ENCODE peak calls at places on chromosome 5, in seven cellular contexts. One of them, this sample, is unnamed.

GRCh38 chr5:128644863-128645262 is 106.8 kb upstream of the FBN2 start:
- DNase-seq in upper lobe of right lung: no peak
- DNase-seq in OCI-LY7: no peak
- DNase-seq in transverse colon: no peak
- DNase-seq in Karpas-422: no peak
- DNase-seq in neural progenitor cell: no peak
- DNase-seq in uterus: no peak
- DNase-seq in this sample: no peak

GRCh38 chr5:122323132-122323548 is 11.1 kb downstream of the SNCAIP start:
- DNase-seq in Karpas-422: no peak
- DNase-seq in upper lobe of right lung: no peak
- DNase-seq in OCI-LY7: no peak
- DNase-seq in transverse colon: no peak
- DNase-seq in uterus: no peak
- DNase-seq in neural progenitor cell: no peak
- DNase-seq in this sample: no peak

GRCh38 chr5:101658433-101658832 is 637.7 kb downstream of the SLCO4C1 start:
- DNase-seq in OCI-LY7: no peak
- DNase-seq in transverse colon: no peak
- DNase-seq in upper lobe of right lung: no peak
- DNase-seq in neural progenitor cell: no peak
- DNase-seq in Karpas-422: no peak
- DNase-seq in uterus: no peak
- DNase-seq in this sample: no peak

GRCh38 chr5:178293400-178293799 is 60.8 kb upstream of the PHYKPL start:
- DNase-seq in neural progenitor cell: no peak
- DNase-seq in OCI-LY7: no peak
- DNase-seq in upper lobe of right lung: peak; percentile 35
- DNase-seq in transverse colon: no peak
- DNase-seq in Karpas-422: no peak
- DNase-seq in uterus: no peak
- DNase-seq in this sample: no peak

GRCh38 chr5:150514708-150515211 is 6.8 kb downstream of the NDST1 start:
- DNase-seq in uterus: no peak
- DNase-seq in transverse colon: no peak
- DNase-seq in upper lobe of right lung: no peak
- DNase-seq in OCI-LY7: peak; percentile 25
- DNase-seq in neural progenitor cell: no peak
- DNase-seq in Karpas-422: no peak
- DNase-seq in this sample: peak; percentile 42

GRCh38 chr5:95818181-95819147 is 4.1 kb downstream of the GLRX start:
- DNase-seq in neural progenitor cell: no peak
- DNase-seq in OCI-LY7: peak; percentile 49
- DNase-seq in Karpas-422: peak; percentile 58
- DNase-seq in uterus: no peak
- DNase-seq in transverse colon: no peak
- DNase-seq in upper lobe of right lung: no peak
- DNase-seq in this sample: no peak

GRCh38 chr5:159837860-159838259 is 78.4 kb upstream of the ADRA1B start:
- DNase-seq in upper lobe of right lung: no peak
- DNase-seq in transverse colon: no peak
- DNase-seq in Karpas-422: no peak
- DNase-seq in uterus: no peak
- DNase-seq in neural progenitor cell: no peak
- DNase-seq in OCI-LY7: no peak
- DNase-seq in this sample: no peak

GRCh38 chr5:162052671-162053070 is 14.9 kb upstream of the GABRG2 start:
- DNase-seq in OCI-LY7: no peak
- DNase-seq in neural progenitor cell: no peak
- DNase-seq in uterus: no peak
- DNase-seq in transverse colon: no peak
- DNase-seq in Karpas-422: no peak
- DNase-seq in upper lobe of right lung: no peak
- DNase-seq in this sample: no peak

GRCh38 chr5:78548216-78548615 is 100.4 kb downstream of the LHFPL2 start:
- DNase-seq in transverse colon: no peak
- DNase-seq in uterus: no peak
- DNase-seq in upper lobe of right lung: peak; percentile 59
- DNase-seq in OCI-LY7: no peak
- DNase-seq in neural progenitor cell: no peak
- DNase-seq in Karpas-422: no peak
- DNase-seq in this sample: no peak

GRCh38 chr5:98768160-98769005 is 5.1 kb upstream of the RGMB start:
- DNase-seq in transverse colon: peak; percentile 61
- DNase-seq in uterus: peak; percentile 32
- DNase-seq in upper lobe of right lung: peak; percentile 62
- DNase-seq in neural progenitor cell: peak; percentile 90
- DNase-seq in OCI-LY7: peak; percentile 51
- DNase-seq in Karpas-422: peak; percentile 67
- DNase-seq in this sample: peak; percentile 68

GRCh38 chr5:73912755-73913365 is 286.9 kb downstream of the ARHGEF28 start:
- DNase-seq in OCI-LY7: no peak
- DNase-seq in neural progenitor cell: no peak
- DNase-seq in Karpas-422: no peak
- DNase-seq in upper lobe of right lung: no peak
- DNase-seq in uterus: no peak
- DNase-seq in transverse colon: no peak
- DNase-seq in this sample: no peak

GRCh38 chr5:91189480-91190332 is 193.4 kb downstream of the ARRDC3 start:
- DNase-seq in OCI-LY7: no peak
- DNase-seq in upper lobe of right lung: no peak
- DNase-seq in transverse colon: peak; percentile 26
- DNase-seq in uterus: peak; percentile 55
- DNase-seq in neural progenitor cell: no peak
- DNase-seq in Karpas-422: no peak
- DNase-seq in this sample: peak; percentile 69

GRCh38 chr5:93579561-93580386 is 1.2 kb downstream of the NR2F1-AS1 start:
- DNase-seq in transverse colon: no peak
- DNase-seq in Karpas-422: no peak
- DNase-seq in OCI-LY7: no peak
- DNase-seq in uterus: peak; percentile 64
- DNase-seq in neural progenitor cell: peak; percentile 76
- DNase-seq in upper lobe of right lung: no peak
- DNase-seq in this sample: no peak

GRCh38 chr5:93580387-93581100 is 475 bp downstream of the NR2F1-AS1 start:
- DNase-seq in neural progenitor cell: peak; percentile 42
- DNase-seq in Karpas-422: no peak
- DNase-seq in OCI-LY7: no peak
- DNase-seq in transverse colon: no peak
- DNase-seq in upper lobe of right lung: no peak
- DNase-seq in uterus: no peak
- DNase-seq in this sample: no peak

GRCh38 chr5:93578179-93578812 is 2.7 kb downstream of the NR2F1-AS1 start:
- DNase-seq in neural progenitor cell: peak; percentile 72
- DNase-seq in OCI-LY7: no peak
- DNase-seq in uterus: peak; percentile 46
- DNase-seq in Karpas-422: no peak
- DNase-seq in upper lobe of right lung: no peak
- DNase-seq in transverse colon: no peak
- DNase-seq in this sample: no peak

GRCh38 chr5:93577807-93578178 is 3.2 kb downstream of the NR2F1-AS1 start:
- DNase-seq in neural progenitor cell: no peak
- DNase-seq in transverse colon: no peak
- DNase-seq in OCI-LY7: no peak
- DNase-seq in uterus: no peak
- DNase-seq in Karpas-422: no peak
- DNase-seq in upper lobe of right lung: no peak
- DNase-seq in this sample: no peak

DNA sequence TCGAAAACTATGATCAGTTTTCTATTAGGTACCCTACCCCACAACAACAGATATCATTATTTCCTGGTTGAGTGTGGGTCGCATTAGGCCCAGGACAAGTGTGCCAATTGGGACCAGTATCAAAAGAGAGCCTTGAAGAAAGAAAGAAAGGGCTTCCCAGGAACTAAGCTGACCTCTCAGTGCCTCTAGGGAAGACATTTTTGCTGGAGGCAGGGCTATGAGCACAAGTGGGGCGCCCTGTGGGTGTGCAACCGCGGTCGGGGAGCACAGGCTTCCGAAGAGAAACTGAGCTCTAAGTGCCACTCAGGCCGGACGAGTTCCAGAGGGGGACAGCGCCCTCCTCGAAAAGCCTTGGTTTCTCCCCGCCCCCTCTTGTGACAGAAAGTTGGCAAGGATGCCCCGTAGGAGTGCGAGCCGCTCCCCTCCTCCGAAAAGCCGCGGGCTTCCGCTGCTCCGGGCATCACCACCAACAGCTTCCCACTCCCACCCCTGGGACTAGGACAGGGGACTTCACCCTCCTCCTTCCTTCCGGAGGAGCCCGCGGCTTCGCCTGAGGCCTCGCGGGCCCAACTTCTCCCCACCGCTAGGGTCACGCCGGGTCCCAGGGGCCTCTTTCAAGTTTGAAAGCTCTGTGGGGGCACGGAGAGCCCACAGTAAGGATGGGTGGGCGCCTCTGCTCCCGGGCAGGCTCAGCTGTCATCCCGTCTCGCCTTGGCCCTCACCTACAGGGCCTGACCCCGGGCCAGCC is 2.0 kb downstream of the NR2F1-AS1 start:
- DNase-seq in Karpas-422: no peak
- DNase-seq in uterus: peak; percentile 83
- DNase-seq in neural progenitor cell: peak; percentile 54
- DNase-seq in transverse colon: no peak
- DNase-seq in upper lobe of right lung: no peak
- DNase-seq in OCI-LY7: no peak
- DNase-seq in this sample: peak; percentile 71
- H3K27ac ChIP-seq in Karpas-422: no peak overlapping the region
- H3K27ac ChIP-seq in uterus: peak overlapping the region; percentile 90
- H3K27ac ChIP-seq in neural progenitor cell: no peak overlapping the region
- H3K27ac ChIP-seq in transverse colon: peak overlapping the region; percentile 81
- H3K27ac ChIP-seq in upper lobe of right lung: peak overlapping the region; percentile 86
- H3K27ac ChIP-seq in OCI-LY7: no peak overlapping the region
- H3K27ac ChIP-seq in this sample: peak overlapping the region; percentile 23

GRCh38 chr5:55865831-55866230 is 14.7 kb downstream of the IL31RA start:
- DNase-seq in uterus: no peak
- DNase-seq in OCI-LY7: no peak
- DNase-seq in neural progenitor cell: peak; percentile 10
- DNase-seq in Karpas-422: no peak
- DNase-seq in transverse colon: no peak
- DNase-seq in upper lobe of right lung: no peak
- DNase-seq in this sample: no peak
- H3K4me1 ChIP-seq in uterus: no peaks in the 10 kb centered on the region
- H3K4me1 ChIP-seq in OCI-LY7: no peaks in the 10 kb centered on the region
- H3K4me1 ChIP-seq in neural progenitor cell: no peaks in the 10 kb centered on the region
- H3K4me1 ChIP-seq in Karpas-422: no peaks in the 10 kb centered on the region
- H3K4me1 ChIP-seq in transverse colon: no peaks in the 10 kb centered on the region
- H3K4me1 ChIP-seq in upper lobe of right lung: no peaks in the 10 kb centered on the region
- H3K4me1 ChIP-seq in this sample: peaks cover 19% of the 10 kb centered on the region

DNA sequence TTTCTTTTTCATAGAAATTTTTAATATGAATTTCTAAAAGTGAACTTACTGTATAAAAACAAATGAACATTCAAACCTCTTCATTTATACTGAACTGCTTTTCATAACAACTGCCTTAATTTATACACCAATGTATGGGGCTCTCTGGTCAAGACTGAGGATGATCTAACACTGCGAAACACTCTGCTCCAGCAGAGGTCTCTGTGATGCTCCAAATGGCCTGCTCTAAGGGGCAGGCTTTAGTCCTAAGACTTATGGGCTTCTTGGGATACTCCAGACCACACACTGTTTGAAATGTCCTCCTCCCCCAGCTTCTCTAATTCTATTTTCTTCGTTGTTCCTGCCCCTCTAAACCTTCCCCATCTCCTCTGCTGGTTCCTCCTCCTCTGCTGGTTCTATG is 58.5 kb downstream of the LIFR start:
- DNase-seq in upper lobe of right lung: no peak
- DNase-seq in OCI-LY7: no peak
- DNase-seq in uterus: no peak
- DNase-seq in Karpas-422: no peak
- DNase-seq in neural progenitor cell: no peak
- DNase-seq in transverse colon: no peak
- DNase-seq in this sample: peak; percentile 14
- H3K4me3 ChIP-seq in upper lobe of right lung: no peak overlapping the region
- H3K4me3 ChIP-seq in OCI-LY7: no peak overlapping the region
- H3K4me3 ChIP-seq in uterus: no peak overlapping the region
- H3K4me3 ChIP-seq in Karpas-422: no peak overlapping the region
- H3K4me3 ChIP-seq in neural progenitor cell: no peak overlapping the region
- H3K4me3 ChIP-seq in transverse colon: no peak overlapping the region
- H3K4me3 ChIP-seq in this sample: no peak overlapping the region

GRCh38 chr5:107578051-107578635 is 92.6 kb downstream of the EFNA5 start:
- DNase-seq in Karpas-422: no peak
- DNase-seq in transverse colon: no peak
- DNase-seq in neural progenitor cell: no peak
- DNase-seq in OCI-LY7: no peak
- DNase-seq in upper lobe of right lung: no peak
- DNase-seq in uterus: no peak
- DNase-seq in this sample: no peak

GRCh38 chr5:107582625-107583024 is 88.1 kb downstream of the EFNA5 start:
- DNase-seq in transverse colon: no peak
- DNase-seq in uterus: no peak
- DNase-seq in OCI-LY7: no peak
- DNase-seq in Karpas-422: no peak
- DNase-seq in neural progenitor cell: no peak
- DNase-seq in upper lobe of right lung: no peak
- DNase-seq in this sample: no peak

GRCh38 chr5:107577551-107577950 is 93.2 kb downstream of the EFNA5 start:
- DNase-seq in Karpas-422: no peak
- DNase-seq in uterus: no peak
- DNase-seq in upper lobe of right lung: no peak
- DNase-seq in transverse colon: no peak
- DNase-seq in neural progenitor cell: peak; percentile 80
- DNase-seq in OCI-LY7: no peak
- DNase-seq in this sample: no peak

GRCh38 chr5:107576736-107577440 is 93.8 kb downstream of the EFNA5 start:
- DNase-seq in neural progenitor cell: no peak
- DNase-seq in OCI-LY7: no peak
- DNase-seq in upper lobe of right lung: no peak
- DNase-seq in uterus: no peak
- DNase-seq in transverse colon: no peak
- DNase-seq in Karpas-422: no peak
- DNase-seq in this sample: no peak

DNA sequence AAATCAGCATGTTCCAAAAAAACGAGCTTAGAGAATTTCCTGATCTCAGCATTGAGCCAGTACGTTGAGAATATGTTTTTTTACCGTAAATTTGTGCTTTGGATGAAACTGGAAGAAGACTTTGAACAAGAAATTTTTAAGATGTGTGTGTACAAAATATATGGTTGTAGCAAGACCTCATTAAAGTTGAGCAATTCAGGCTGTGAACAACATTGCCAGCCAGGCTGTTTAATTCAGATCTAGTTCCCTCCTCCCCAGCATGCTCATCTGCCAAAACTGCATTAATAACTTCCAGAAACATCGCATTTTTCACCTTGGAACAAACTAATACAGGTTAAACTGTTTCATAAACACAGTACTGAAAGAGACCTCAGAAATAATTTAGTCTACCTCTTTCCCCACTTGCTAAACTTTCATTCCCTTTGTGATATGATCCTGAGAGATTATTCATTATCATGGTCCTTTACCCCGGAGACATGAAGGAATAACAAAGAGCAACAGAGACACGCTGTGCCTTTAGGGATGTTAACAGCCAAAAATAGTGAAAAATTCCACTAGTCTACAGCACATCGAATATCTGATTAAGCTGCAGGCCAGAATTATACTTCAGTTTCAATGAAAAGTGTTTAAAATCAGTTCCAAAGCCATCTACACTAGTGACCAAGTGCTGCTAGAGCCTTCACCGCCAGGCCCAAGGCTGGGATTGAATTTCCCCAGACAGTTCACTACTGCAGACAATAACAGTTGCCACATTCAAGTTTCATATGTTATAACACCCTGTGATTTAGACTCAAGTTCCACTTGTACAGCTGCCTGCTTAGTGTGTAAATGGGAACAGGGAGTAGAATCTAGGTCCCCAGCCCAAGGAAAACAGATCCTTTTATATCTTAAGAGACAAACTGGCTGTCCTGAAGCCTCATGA is 89.6 kb downstream of the EFNA5 start:
- DNase-seq in OCI-LY7: no peak
- DNase-seq in Karpas-422: no peak
- DNase-seq in neural progenitor cell: no peak
- DNase-seq in transverse colon: no peak
- DNase-seq in upper lobe of right lung: no peak
- DNase-seq in uterus: no peak
- DNase-seq in this sample: no peak
- H3K27ac ChIP-seq in OCI-LY7: no peak overlapping the region
- H3K27ac ChIP-seq in Karpas-422: no peak overlapping the region
- H3K27ac ChIP-seq in neural progenitor cell: peak overlapping the region; percentile 50
- H3K27ac ChIP-seq in transverse colon: peak overlapping the region; percentile 27
- H3K27ac ChIP-seq in upper lobe of right lung: no peak overlapping the region
- H3K27ac ChIP-seq in uterus: peak overlapping the region; percentile 4
- H3K27ac ChIP-seq in this sample: no peak overlapping the region

This sample was measured in SJSA1.